ENCODE peak calls at places on chromosome 13, in ten cellular contexts. One of them, this sample, is unnamed.

GRCh38 chr13:21673592-21674270 is 2.9 kb downstream of the FGF9 start:
- DNase-seq in thoracic aorta: no peak
- DNase-seq in left lung: no peak
- DNase-seq in dorsolateral prefrontal cortex: peak; percentile 77
- DNase-seq in CD8-positive, alpha-beta T cell: peak; percentile 37
- DNase-seq in uterus: no peak
- DNase-seq in Peyer's patch: no peak
- DNase-seq in lower lobe of right lung: peak; percentile 62
- DNase-seq in A549: peak; percentile 36
- DNase-seq in SK-N-SH: peak; percentile 83
- DNase-seq in this sample: peak; percentile 82

GRCh38 chr13:53490732-53491131 is 462.1 kb downstream of the OLFM4 start:
- DNase-seq in SK-N-SH: no peak
- DNase-seq in lower lobe of right lung: no peak
- DNase-seq in uterus: no peak
- DNase-seq in left lung: no peak
- DNase-seq in dorsolateral prefrontal cortex: no peak
- DNase-seq in CD8-positive, alpha-beta T cell: no peak
- DNase-seq in A549: no peak
- DNase-seq in Peyer's patch: no peak
- DNase-seq in thoracic aorta: no peak
- DNase-seq in this sample: no peak

GRCh38 chr13:106535552-106536243 is at the start of gene EFNB2:
- DNase-seq in uterus: peak; percentile 90
- DNase-seq in Peyer's patch: peak; percentile 83
- DNase-seq in left lung: peak; percentile 90
- DNase-seq in SK-N-SH: peak; percentile 98
- DNase-seq in lower lobe of right lung: peak; percentile 92
- DNase-seq in CD8-positive, alpha-beta T cell: peak; percentile 79
- DNase-seq in dorsolateral prefrontal cortex: peak; percentile 96
- DNase-seq in A549: peak; percentile 83
- DNase-seq in thoracic aorta: no peak
- DNase-seq in this sample: peak; percentile 96

GRCh38 chr13:78239681-78240080 is 321.1 kb upstream of the EDNRB start:
- DNase-seq in uterus: no peak
- DNase-seq in SK-N-SH: no peak
- DNase-seq in lower lobe of right lung: no peak
- DNase-seq in dorsolateral prefrontal cortex: no peak
- DNase-seq in A549: no peak
- DNase-seq in thoracic aorta: no peak
- DNase-seq in CD8-positive, alpha-beta T cell: no peak
- DNase-seq in Peyer's patch: no peak
- DNase-seq in left lung: no peak
- DNase-seq in this sample: no peak

GRCh38 chr13:113846639-113847318 is 17.1 kb downstream of the GAS6 start:
- DNase-seq in Peyer's patch: no peak
- DNase-seq in A549: no peak
- DNase-seq in dorsolateral prefrontal cortex: no peak
- DNase-seq in lower lobe of right lung: no peak
- DNase-seq in SK-N-SH: no peak
- DNase-seq in CD8-positive, alpha-beta T cell: peak; percentile 30
- DNase-seq in left lung: no peak
- DNase-seq in thoracic aorta: no peak
- DNase-seq in uterus: peak; percentile 15
- DNase-seq in this sample: peak; percentile 58

GRCh38 chr13:79480954-79481684 is at the start of gene NDFIP2:
- DNase-seq in Peyer's patch: peak; percentile 58
- DNase-seq in A549: peak; percentile 32
- DNase-seq in SK-N-SH: peak; percentile 87
- DNase-seq in thoracic aorta: peak; percentile 9
- DNase-seq in left lung: peak; percentile 86
- DNase-seq in uterus: peak; percentile 78
- DNase-seq in CD8-positive, alpha-beta T cell: peak; percentile 82
- DNase-seq in dorsolateral prefrontal cortex: peak; percentile 93
- DNase-seq in lower lobe of right lung: peak; percentile 90
- DNase-seq in this sample: peak; percentile 94

GRCh38 chr13:103515410-103515809 is 449.2 kb upstream of the SLC10A2 start:
- DNase-seq in A549: no peak
- DNase-seq in SK-N-SH: peak; percentile 23
- DNase-seq in CD8-positive, alpha-beta T cell: no peak
- DNase-seq in dorsolateral prefrontal cortex: no peak
- DNase-seq in Peyer's patch: no peak
- DNase-seq in thoracic aorta: no peak
- DNase-seq in lower lobe of right lung: no peak
- DNase-seq in left lung: no peak
- DNase-seq in uterus: no peak
- DNase-seq in this sample: no peak

GRCh38 chr13:21579754-21580316 is 24.1 kb downstream of the MICU2 start:
- DNase-seq in SK-N-SH: no peak
- DNase-seq in Peyer's patch: no peak
- DNase-seq in A549: no peak
- DNase-seq in lower lobe of right lung: no peak
- DNase-seq in CD8-positive, alpha-beta T cell: no peak
- DNase-seq in dorsolateral prefrontal cortex: no peak
- DNase-seq in thoracic aorta: no peak
- DNase-seq in uterus: no peak
- DNase-seq in left lung: no peak
- DNase-seq in this sample: no peak

GRCh38 chr13:113906566-113906965 is 42.7 kb upstream of the GAS6 start:
- DNase-seq in thoracic aorta: no peak
- DNase-seq in uterus: peak; percentile 18
- DNase-seq in SK-N-SH: no peak
- DNase-seq in Peyer's patch: no peak
- DNase-seq in A549: no peak
- DNase-seq in dorsolateral prefrontal cortex: no peak
- DNase-seq in CD8-positive, alpha-beta T cell: no peak
- DNase-seq in left lung: no peak
- DNase-seq in lower lobe of right lung: no peak
- DNase-seq in this sample: no peak

DNA sequence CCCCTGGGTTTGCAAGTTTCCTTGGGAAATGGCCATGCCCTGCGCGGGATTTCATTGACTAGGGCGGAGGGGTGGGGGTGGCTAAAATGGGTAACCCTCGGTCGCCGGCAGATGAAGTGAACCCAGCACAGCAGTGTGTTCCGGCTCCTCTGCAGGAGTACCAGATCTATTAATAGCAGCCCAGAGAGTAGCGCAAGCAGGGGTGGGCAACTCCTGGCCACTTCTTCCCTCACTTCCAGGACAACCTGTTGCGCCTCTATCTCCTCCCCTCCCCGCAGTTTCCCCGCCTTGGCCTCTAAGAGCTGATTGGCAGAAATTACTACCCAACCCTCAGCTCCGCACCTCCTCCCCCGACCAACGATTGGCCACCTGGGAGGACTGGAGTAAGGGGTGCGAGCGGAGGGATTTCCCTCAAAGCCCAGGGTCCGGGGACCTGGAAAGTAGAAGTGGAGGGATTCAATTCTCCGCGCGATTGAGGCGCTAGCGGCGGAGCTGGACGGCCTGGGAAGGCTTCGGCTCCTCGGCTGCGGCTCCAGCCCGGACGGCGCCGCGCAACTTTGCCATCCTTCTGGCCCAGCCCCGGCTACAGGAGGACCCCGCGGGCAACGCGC is at the start of gene FREM2:
- DNase-seq in uterus: peak; percentile 15
- DNase-seq in thoracic aorta: no peak
- DNase-seq in lower lobe of right lung: peak; percentile 76
- DNase-seq in SK-N-SH: no peak
- DNase-seq in CD8-positive, alpha-beta T cell: no peak
- DNase-seq in Peyer's patch: no peak
- DNase-seq in left lung: peak; percentile 81
- DNase-seq in A549: peak; percentile 3
- DNase-seq in dorsolateral prefrontal cortex: peak; percentile 66
- DNase-seq in this sample: peak; percentile 86
- H3K27ac ChIP-seq in uterus: no peak within 1 kb of the TSS
- H3K27ac ChIP-seq in thoracic aorta: no peak within 1 kb of the TSS
- H3K27ac ChIP-seq in lower lobe of right lung: peak within 1 kb of the TSS; percentile 24
- H3K27ac ChIP-seq in SK-N-SH: no peak within 1 kb of the TSS
- H3K27ac ChIP-seq in CD8-positive, alpha-beta T cell: no peak within 1 kb of the TSS
- H3K27ac ChIP-seq in Peyer's patch: no peak within 1 kb of the TSS
- H3K27ac ChIP-seq in left lung: peak within 1 kb of the TSS; percentile 59
- H3K27ac ChIP-seq in A549: no peak within 1 kb of the TSS
- H3K27ac ChIP-seq in dorsolateral prefrontal cortex: no peak within 1 kb of the TSS
- H3K27ac ChIP-seq in this sample: no peak within 1 kb of the TSS

GRCh38 chr13:24267801-24268200 is 41.6 kb upstream of the C1QTNF9 start:
- DNase-seq in thoracic aorta: no peak
- DNase-seq in uterus: no peak
- DNase-seq in CD8-positive, alpha-beta T cell: no peak
- DNase-seq in A549: no peak
- DNase-seq in lower lobe of right lung: no peak
- DNase-seq in left lung: no peak
- DNase-seq in SK-N-SH: no peak
- DNase-seq in Peyer's patch: no peak
- DNase-seq in dorsolateral prefrontal cortex: no peak
- DNase-seq in this sample: no peak
- H3K4me3 ChIP-seq in thoracic aorta: peak overlapping the region; percentile 49
- H3K4me3 ChIP-seq in uterus: no peak overlapping the region
- H3K4me3 ChIP-seq in CD8-positive, alpha-beta T cell: peak overlapping the region; percentile 42
- H3K4me3 ChIP-seq in A549: no peak overlapping the region
- H3K4me3 ChIP-seq in lower lobe of right lung: peak overlapping the region; percentile 27
- H3K4me3 ChIP-seq in left lung: no peak overlapping the region
- H3K4me3 ChIP-seq in SK-N-SH: no peak overlapping the region
- H3K4me3 ChIP-seq in Peyer's patch: no peak overlapping the region
- H3K4me3 ChIP-seq in dorsolateral prefrontal cortex: no peak overlapping the region
- H3K4me3 ChIP-seq in this sample: peak overlapping the region; percentile 28

GRCh38 chr13:44989071-44989889 is at the start of the genes GPALPP1 and NUFIP1:
- DNase-seq in left lung: peak; percentile 93
- DNase-seq in thoracic aorta: peak; percentile 74
- DNase-seq in uterus: peak; percentile 91
- DNase-seq in A549: peak; percentile 92
- DNase-seq in Peyer's patch: peak; percentile 93
- DNase-seq in CD8-positive, alpha-beta T cell: peak; percentile 94
- DNase-seq in lower lobe of right lung: peak; percentile 95
- DNase-seq in dorsolateral prefrontal cortex: peak; percentile 93
- DNase-seq in SK-N-SH: peak; percentile 94
- DNase-seq in this sample: peak; percentile 95
- TF ChIP-seq CTCF in left lung: no peak
- TF ChIP-seq CTCF in thoracic aorta: no peak
- TF ChIP-seq CTCF in uterus: no peak
- TF ChIP-seq CTCF in A549: no peak
- TF ChIP-seq CTCF in Peyer's patch: peak; percentile 28
- TF ChIP-seq CTCF in CD8-positive, alpha-beta T cell: no peak
- TF ChIP-seq CTCF in lower lobe of right lung: no peak
- TF ChIP-seq CTCF in dorsolateral prefrontal cortex: no peak
- TF ChIP-seq CTCF in SK-N-SH: peak; percentile 10
- TF ChIP-seq CTCF in this sample: no peak

DNA sequence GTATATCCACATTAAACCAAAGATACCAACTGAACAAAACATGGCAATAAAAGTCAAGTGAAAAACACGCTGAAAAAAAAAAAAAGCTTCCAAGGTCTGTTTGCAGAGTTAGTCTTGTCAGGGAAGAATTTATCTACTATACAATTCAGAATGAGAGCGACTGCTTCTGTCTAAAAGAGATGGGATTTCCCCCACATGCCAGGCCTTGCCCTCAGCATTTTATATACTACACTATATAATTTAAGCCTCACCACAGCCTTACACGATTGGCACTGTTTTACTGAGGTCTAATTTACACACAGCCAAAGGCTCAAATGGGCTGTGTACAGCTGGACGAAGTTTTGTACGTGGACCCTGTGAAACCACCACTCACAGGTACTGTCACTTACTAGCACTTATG is 67.3 kb downstream of the FOXO1 start:
- DNase-seq in uterus: no peak
- DNase-seq in SK-N-SH: no peak
- DNase-seq in lower lobe of right lung: no peak
- DNase-seq in left lung: no peak
- DNase-seq in CD8-positive, alpha-beta T cell: no peak
- DNase-seq in dorsolateral prefrontal cortex: no peak
- DNase-seq in thoracic aorta: no peak
- DNase-seq in Peyer's patch: no peak
- DNase-seq in A549: no peak
- DNase-seq in this sample: no peak
- H3K27ac ChIP-seq in uterus: peak overlapping the region; percentile 84
- H3K27ac ChIP-seq in SK-N-SH: no peak overlapping the region
- H3K27ac ChIP-seq in lower lobe of right lung: no peak overlapping the region
- H3K27ac ChIP-seq in left lung: no peak overlapping the region
- H3K27ac ChIP-seq in CD8-positive, alpha-beta T cell: no peak overlapping the region
- H3K27ac ChIP-seq in dorsolateral prefrontal cortex: no peak overlapping the region
- H3K27ac ChIP-seq in thoracic aorta: no peak overlapping the region
- H3K27ac ChIP-seq in Peyer's patch: no peak overlapping the region
- H3K27ac ChIP-seq in A549: no peak overlapping the region
- H3K27ac ChIP-seq in this sample: no peak overlapping the region

GRCh38 chr13:61414136-61414535 is 1.5 kb downstream of the PCDH20 start:
- DNase-seq in Peyer's patch: no peak
- DNase-seq in SK-N-SH: peak; percentile 41
- DNase-seq in left lung: no peak
- DNase-seq in uterus: no peak
- DNase-seq in A549: no peak
- DNase-seq in lower lobe of right lung: no peak
- DNase-seq in dorsolateral prefrontal cortex: no peak
- DNase-seq in CD8-positive, alpha-beta T cell: no peak
- DNase-seq in thoracic aorta: no peak
- DNase-seq in this sample: no peak
- H3K4me3 ChIP-seq in Peyer's patch: no peak overlapping the region
- H3K4me3 ChIP-seq in SK-N-SH: peak overlapping the region; percentile 48
- H3K4me3 ChIP-seq in left lung: peak overlapping the region; percentile 33
- H3K4me3 ChIP-seq in uterus: peak overlapping the region; percentile 44
- H3K4me3 ChIP-seq in A549: no peak overlapping the region
- H3K4me3 ChIP-seq in lower lobe of right lung: peak overlapping the region; percentile 51
- H3K4me3 ChIP-seq in dorsolateral prefrontal cortex: peak overlapping the region; percentile 53
- H3K4me3 ChIP-seq in CD8-positive, alpha-beta T cell: no peak overlapping the region
- H3K4me3 ChIP-seq in thoracic aorta: peak overlapping the region; percentile 79
- H3K4me3 ChIP-seq in this sample: peak overlapping the region; percentile 41

This sample was measured in upper lobe of right lung.